ENCODE peak calls at places on chromosomes 13 and 19, in nine cellular contexts. M is stomach; R is CD4-positive, CD25-positive, alpha-beta regulatory T cell; Y is body of pancreas; G is upper lobe of right lung; B is PC-3; N is uterus; H is GM23338; E is CD4-positive, alpha-beta memory T cell. L is an unnamed sample.

GRCh38 chr19:2084993-2085720 is 11.0 kb downstream of the MOB3A start:
- DNase-seq in M (peak; percentile 76), R (peak; percentile 97), Y (no peak), G (peak; percentile 88), B (peak; percentile 59), N (no peak), H (no peak), E (peak; percentile 97), L (peak; percentile 97)

GRCh38 chr19:35721374-35721773 is 3.6 kb downstream of the KMT2B start:
- DNase-seq in M (no peak), R (no peak), Y (no peak), G (no peak), B (no peak), N (no peak), H (no peak), E (no peak), L (no peak)

GRCh38 chr19:3670796-3671679 is 29.2 kb downstream of the PIP5K1C start:
- DNase-seq in M (peak; percentile 30), R (no peak), Y (peak; percentile 33), G (peak; percentile 75), B (no peak), N (peak; percentile 91), H (no peak), E (no peak), L (no peak)

GRCh38 chr19:21023901-21024300 is 3.4 kb downstream of the ZNF430 start:
- DNase-seq in M (no peak), R (no peak), Y (no peak), G (no peak), B (peak; percentile 73), N (no peak), H (no peak), E (no peak), L (no peak)

GRCh38 chr13:73608731-73609485 is 525.3 kb downstream of the KLF12 start:
- DNase-seq in M (no peak), R (no peak), Y (no peak), G (no peak), B (no peak), N (no peak), H (no peak), E (no peak), L (no peak)

GRCh38 chr19:58399903-58400637 is 4.6 kb downstream of the RNF225 start:
- DNase-seq in M (no peak), R (no peak), Y (no peak), G (no peak), B (no peak), N (no peak), H (no peak), E (no peak), L (no peak)

GRCh38 chr13:113906566-113906965 is 42.7 kb upstream of the GAS6 start:
- DNase-seq in M (peak; percentile 23), R (no peak), Y (peak; percentile 8), G (no peak), B (no peak), N (peak; percentile 18), H (no peak), E (no peak), L (no peak)

GRCh38 chr19:55586976-55587668 is 6.5 kb upstream of the ZNF579 start:
- DNase-seq in M (peak; percentile 99), R (peak; percentile 85), Y (peak; percentile 96), G (peak; percentile 98), B (peak; percentile 99), N (peak; percentile 94), H (peak; percentile 98), E (peak; percentile 89), L (peak; percentile 67)

GRCh38 chr13:105363747-105364177 is 1171.7 kb downstream of the EFNB2 start:
- DNase-seq in M (no peak), R (no peak), Y (no peak), G (no peak), B (no peak), N (no peak), H (no peak), E (no peak), L (no peak)

GRCh38 chr13:21576424-21576823 is 27.5 kb downstream of the MICU2 start:
- DNase-seq in M (no peak), R (no peak), Y (no peak), G (no peak), B (no peak), N (no peak), H (no peak), E (no peak), L (no peak)

GRCh38 chr13:70249332-70250064 is 141.2 kb upstream of the KLHL1 start:
- DNase-seq in M (no peak), R (no peak), Y (no peak), G (no peak), B (peak; percentile 78), N (no peak), H (peak; percentile 54), E (no peak), L (no peak)

GRCh38 chr19:38577826-38578225 is 39.9 kb downstream of the MAP4K1 start:
- DNase-seq in M (no peak), R (no peak), Y (no peak), G (no peak), B (no peak), N (no peak), H (no peak), E (no peak), L (no peak)

GRCh38 chr13:105616313-105617075 is 919.0 kb downstream of the EFNB2 start:
- DNase-seq in M (no peak), R (no peak), Y (no peak), G (no peak), B (peak; percentile 26), N (no peak), H (no peak), E (no peak), L (no peak)

GRCh38 chr13:73730014-73730413 is 404.2 kb downstream of the KLF12 start:
- DNase-seq in M (no peak), R (no peak), Y (no peak), G (no peak), B (no peak), N (no peak), H (no peak), E (no peak), L (no peak)

GRCh38 chr13:27300941-27301586 is 30.4 kb downstream of the RASL11A start:
- DNase-seq in M (no peak), R (no peak), Y (no peak), G (no peak), B (peak; percentile 23), N (no peak), H (no peak), E (no peak), L (no peak)

GRCh38 chr19:51490676-51491075 is 10.9 kb downstream of the SIGLEC12 start:
- DNase-seq in M (no peak), R (no peak), Y (no peak), G (no peak), B (no peak), N (no peak), H (peak; percentile 64), E (no peak), L (no peak)

GRCh38 chr19:30557212-30557611 is 185.0 kb downstream of the ZNF536 start:
- DNase-seq in M (no peak), R (no peak), Y (no peak), G (no peak), B (peak; percentile 21), N (no peak), H (no peak), E (no peak), L (no peak)

GRCh38 chr19:49679832-49680472 is 2.9 kb downstream of the PRMT1 start:
- DNase-seq in M (no peak), R (no peak), Y (no peak), G (no peak), B (no peak), N (no peak), H (peak; percentile 47), E (no peak), L (no peak)
- H3K4me3 ChIP-seq in M (peak overlapping the region; percentile 22), R (no peak overlapping the region), Y (no peak overlapping the region), G (no peak overlapping the region), B (no peak overlapping the region), N (no peak overlapping the region), H (peak overlapping the region; percentile 95), E (no peak overlapping the region), L (peak overlapping the region; percentile 44)

GRCh38 chr19:19866599-19867248 is 1.0 kb downstream of the ZNF253 start:
- DNase-seq in M (no peak), R (no peak), Y (peak; percentile 19), G (peak; percentile 63), B (no peak), N (no peak), H (peak; percentile 95), E (no peak), L (peak; percentile 36)

GRCh38 chr19:19865750-19866598 is at the start of gene ZNF253:
- DNase-seq in M (peak; percentile 98), R (peak; percentile 92), Y (peak; percentile 97), G (peak; percentile 97), B (peak; percentile 77), N (peak; percentile 96), H (peak; percentile 100), E (peak; percentile 91), L (peak; percentile 93)

GRCh38 chr19:19858751-19859150 is 6.9 kb upstream of the ZNF253 start:
- DNase-seq in M (no peak), R (no peak), Y (no peak), G (no peak), B (no peak), N (no peak), H (no peak), E (no peak), L (no peak)

GRCh38 chr19:19860756-19861390 is 4.8 kb upstream of the ZNF253 start:
- DNase-seq in M (no peak), R (peak; percentile 54), Y (no peak), G (no peak), B (no peak), N (no peak), H (peak; percentile 97), E (peak; percentile 61), L (no peak)
- H3K4me3 ChIP-seq in M (peak overlapping the region; percentile 15), R (no peak overlapping the region), Y (no peak overlapping the region), G (peak overlapping the region; percentile 8), B (no peak overlapping the region), N (no peak overlapping the region), H (peak overlapping the region; percentile 78), E (no peak overlapping the region), L (no peak overlapping the region)

DNA sequence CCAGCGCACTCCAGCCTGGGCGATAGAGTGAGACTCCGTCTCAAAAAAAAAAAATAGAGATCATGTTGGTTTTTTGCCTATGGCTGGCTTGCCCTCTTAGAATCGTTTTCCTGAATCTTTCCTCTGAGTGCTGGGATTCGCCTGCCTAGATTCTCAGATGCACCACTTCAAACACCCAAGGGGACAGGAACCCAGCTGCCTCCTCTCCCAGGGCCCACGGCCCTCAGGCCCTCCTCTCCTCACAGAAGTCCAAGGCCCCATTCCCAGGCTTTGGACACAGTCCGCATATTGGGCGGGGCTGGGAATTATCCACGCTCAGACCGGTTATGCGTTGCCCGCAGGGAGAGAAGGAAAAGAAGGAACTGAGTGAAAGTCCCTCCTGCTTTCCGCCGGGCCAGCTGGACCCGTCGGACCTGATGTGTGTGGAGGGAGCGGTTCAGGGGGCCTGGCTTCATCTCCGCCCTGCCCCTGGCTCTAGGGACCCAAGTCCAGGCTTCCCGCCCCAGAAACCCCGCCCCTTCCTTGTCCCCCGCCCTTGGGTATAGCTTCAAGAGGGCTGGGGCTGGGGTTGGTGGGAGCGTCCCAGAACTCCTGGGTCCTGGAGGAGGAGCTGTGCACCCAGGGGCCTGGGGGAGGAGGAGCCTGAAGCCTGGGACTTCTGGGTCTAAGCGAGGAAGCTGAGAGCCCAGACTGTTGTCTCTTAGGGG is 5.8 kb downstream of the PPFIA3 start:
- DNase-seq in M (no peak), R (no peak), Y (no peak), G (no peak), B (no peak), N (no peak), H (peak; percentile 85), E (no peak), L (no peak)
- H3K4me3 ChIP-seq in M (no peak overlapping the region), R (no peak overlapping the region), Y (no peak overlapping the region), G (no peak overlapping the region), B (no peak overlapping the region), N (no peak overlapping the region), H (peak overlapping the region; percentile 61), E (no peak overlapping the region), L (no peak overlapping the region)

GRCh38 chr19:47417746-47418594 is 1.4 kb downstream of the MEIS3 start:
- DNase-seq in M (no peak), R (no peak), Y (no peak), G (peak; percentile 58), B (no peak), N (no peak), H (peak; percentile 38), E (no peak), L (no peak)
- H3K4me3 ChIP-seq in M (peak overlapping the region; percentile 47), R (no peak overlapping the region), Y (no peak overlapping the region), G (no peak overlapping the region), B (no peak overlapping the region), N (peak overlapping the region; percentile 50), H (peak overlapping the region; percentile 91), E (no peak overlapping the region), L (no peak overlapping the region)

L was measured in GM12864.